ENCODE peak calls at places on chromosome 4, in six cellular contexts. P is AG04449, Q is Calu3, C is AG10803, K is spleen, D is GM13977. H is an unnamed sample.

GRCh38 chr4:139014391-139015268 is 951 bp upstream of the NOCT start:
- DNase-seq in Q (peak; percentile 41), P (peak; percentile 78), K (no peak), C (peak; percentile 95), D (peak; percentile 48), H (no peak)

GRCh38 chr4:121192500-121192899 is 28.4 kb upstream of the TNIP3 start:
- DNase-seq in Q (no peak), P (no peak), C (peak; percentile 55), D (peak; percentile 12), K (no peak), H (no peak)

GRCh38 chr4:184807797-184808718 is 17.7 kb downstream of the ACSL1 start:
- DNase-seq in C (peak; percentile 54), P (no peak), D (no peak), Q (no peak), K (no peak), H (no peak)

GRCh38 chr4:34193451-34194154 is 2050.7 kb downstream of the ARAP2 start:
- DNase-seq in K (no peak), Q (no peak), C (peak; percentile 40), D (no peak), P (no peak), H (no peak)

GRCh38 chr4:169070071-169070894 is 60.2 kb upstream of the CBR4 start:
- DNase-seq in P (peak; percentile 88), Q (peak; percentile 84), K (no peak), C (peak; percentile 90), D (no peak), H (peak; percentile 72)

GRCh38 chr4:95504488-95504887 is 44.3 kb downstream of the UNC5C start:
- DNase-seq in Q (no peak), P (no peak), K (no peak), C (no peak), D (no peak), H (no peak)

GRCh38 chr4:48804584-48805301 is 24.7 kb upstream of the FRYL start:
- DNase-seq in K (no peak), Q (no peak), D (no peak), C (no peak), P (no peak), H (no peak)

GRCh38 chr4:96175871-96176270 is 336.0 kb downstream of the PDHA2 start:
- DNase-seq in D (no peak), P (no peak), Q (no peak), K (no peak), C (no peak), H (no peak)

GRCh38 chr4:138182838-138183426 is 59.2 kb downstream of the SLC7A11 start:
- DNase-seq in P (peak; percentile 29), C (peak; percentile 67), K (no peak), D (peak; percentile 3), Q (peak; percentile 24), H (no peak)

GRCh38 chr4:95256108-95256835 is 292.5 kb downstream of the UNC5C start:
- DNase-seq in P (no peak), D (no peak), K (no peak), Q (no peak), C (no peak), H (no peak)

GRCh38 chr4:122652379-122652778 is 31.5 kb upstream of the IL21 start:
- DNase-seq in Q (peak; percentile 41), P (no peak), K (no peak), C (peak; percentile 77), D (peak; percentile 45), H (no peak)

GRCh38 chr4:167020410-167020809 is 213.9 kb downstream of the SPOCK3 start:
- DNase-seq in K (no peak), C (no peak), P (no peak), Q (peak; percentile 10), D (no peak), H (no peak)

GRCh38 chr4:47010347-47011188 is 17.2 kb upstream of the GABRA4 start:
- DNase-seq in K (no peak), P (no peak), C (no peak), D (no peak), Q (no peak), H (no peak)

GRCh38 chr4:38266616-38267015 is 306.4 kb downstream of the PTTG2 start:
- DNase-seq in P (no peak), D (peak; percentile 30), K (no peak), C (peak; percentile 46), Q (no peak), H (no peak)

GRCh38 chr4:34365891-34366290 is 1878.4 kb downstream of the ARAP2 start:
- DNase-seq in C (no peak), K (no peak), P (no peak), Q (no peak), D (no peak), H (no peak)

GRCh38 chr4:101345596-101346311 is 1.6 kb downstream of the PPP3CA start:
- DNase-seq in D (peak; percentile 73), K (peak; percentile 93), Q (peak; percentile 19), P (no peak), C (peak; percentile 47), H (peak; percentile 69)

GRCh38 chr4:7513731-7514130 is 79.0 kb upstream of the PSAPL1 start:
- DNase-seq in C (peak; percentile 38), D (no peak), K (no peak), P (peak; percentile 4), Q (peak; percentile 5), H (no peak)

GRCh38 chr4:23728393-23728792 is 161.5 kb downstream of the PPARGC1A start:
- DNase-seq in D (no peak), C (peak; percentile 96), Q (no peak), K (no peak), P (peak; percentile 87), H (no peak)

GRCh38 chr4:126451237-126451885 is 1136.6 kb downstream of the FAT4 start:
- DNase-seq in K (no peak), Q (no peak), C (peak; percentile 64), P (no peak), D (no peak), H (no peak)

GRCh38 chr4:74503580-74503979 is 58.6 kb downstream of the AREG start:
- DNase-seq in P (no peak), D (no peak), Q (no peak), C (peak; percentile 18), K (no peak), H (no peak)

GRCh38 chr4:26132858-26133257 is 188.0 kb upstream of the RBPJ start:
- DNase-seq in D (no peak), P (no peak), C (no peak), Q (no peak), K (no peak), H (no peak)
- TF ChIP-seq CTCF in D (peak; percentile 66), P (no peak), C (no peak), Q (no peak), K (no peak), H (no peak)

GRCh38 chr4:188781655-188782054 is 642.4 kb downstream of the TRIML1 start:
- DNase-seq in P (no peak), C (no peak), Q (peak; percentile 19), K (no peak), D (no peak), H (no peak)
- TF ChIP-seq CTCF in P (peak; percentile 46), C (peak; percentile 42), Q (peak; percentile 32), K (no peak), D (no peak), H (peak; percentile 66)

GRCh38 chr4:4836044-4836443 is 23.4 kb upstream of the MSX1 start:
- DNase-seq in Q (no peak), D (no peak), K (no peak), P (no peak), C (no peak), H (no peak)
- TF ChIP-seq CTCF in Q (no peak), D (no peak), K (no peak), P (no peak), C (no peak), H (peak; percentile 23)

GRCh38 chr4:55736605-55737183 is 82.9 kb upstream of the EXOC1L start:
- DNase-seq in P (no peak), C (no peak), D (peak; percentile 24), Q (no peak), K (no peak), H (no peak)
- TF ChIP-seq CTCF in P (no peak), C (peak; percentile 38), D (peak; percentile 40), Q (peak; percentile 27), K (peak; percentile 6), H (peak; percentile 73)

DNA sequence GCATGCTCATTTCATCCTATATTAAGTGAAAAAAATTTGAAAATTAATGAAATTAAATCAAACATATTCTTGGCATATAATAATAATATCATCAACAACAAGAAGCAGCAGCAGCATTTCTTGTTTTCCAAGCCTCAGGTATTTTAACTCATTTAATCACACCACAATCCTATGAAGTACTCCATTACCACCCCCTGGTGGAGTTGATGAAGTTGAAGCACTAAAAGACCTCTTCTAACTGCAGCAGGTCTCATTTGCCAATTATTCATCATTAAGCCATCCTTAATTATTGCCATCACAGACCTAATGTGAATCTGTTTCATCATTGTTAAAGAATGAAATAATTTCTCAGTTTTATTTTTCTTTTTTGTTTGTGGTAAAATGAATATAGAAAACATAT is 801.4 kb upstream of the GRID2 start:
- DNase-seq in D (peak; percentile 2), P (no peak), C (no peak), K (no peak), Q (peak; percentile 19), H (no peak)
- TF ChIP-seq CTCF in D (peak; percentile 18), P (no peak), C (no peak), K (no peak), Q (peak; percentile 31), H (peak; percentile 52)

GRCh38 chr4:102386966-102387365 is 41.7 kb upstream of the SLC39A8 start:
- DNase-seq in K (no peak), D (no peak), C (no peak), Q (no peak), P (no peak), H (no peak)

GRCh38 chr4:102392033-102392744 is 46.9 kb upstream of the SLC39A8 start:
- DNase-seq in K (no peak), D (no peak), C (no peak), Q (no peak), P (no peak), H (no peak)

GRCh38 chr4:102387552-102388150 is 42.4 kb upstream of the SLC39A8 start:
- DNase-seq in P (no peak), Q (no peak), D (no peak), C (no peak), K (no peak), H (no peak)

GRCh38 chr4:102388636-102389035 is 43.4 kb upstream of the SLC39A8 start:
- DNase-seq in K (no peak), P (no peak), C (no peak), Q (no peak), D (no peak), H (no peak)

GRCh38 chr4:102390438-102390837 is 45.2 kb upstream of the SLC39A8 start:
- DNase-seq in D (peak; percentile 9), C (no peak), P (no peak), K (no peak), Q (no peak), H (no peak)
- TF ChIP-seq CTCF in D (no peak), C (peak; percentile 6), P (no peak), K (no peak), Q (no peak), H (no peak)

DNA sequence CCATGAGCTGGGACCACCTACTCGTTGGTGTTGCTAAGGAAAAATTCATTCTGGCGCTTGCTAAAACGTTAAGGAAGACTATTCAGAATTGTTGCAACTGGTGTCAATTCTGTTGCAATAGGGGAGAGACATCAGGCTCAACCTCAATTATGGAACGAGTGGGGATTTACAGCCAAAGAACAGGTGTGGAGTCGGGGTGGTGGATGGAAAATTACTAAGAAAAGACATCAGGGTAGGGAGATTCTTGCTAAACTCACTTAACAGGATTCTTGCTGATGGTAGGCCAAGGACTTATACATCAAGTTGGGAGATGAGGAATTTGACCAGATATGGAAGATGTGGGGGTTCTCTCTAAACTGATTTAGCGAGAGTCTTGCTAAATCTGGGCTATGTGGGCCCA is 139.7 kb downstream of the TENM3 start:
- DNase-seq in Q (no peak), C (no peak), K (no peak), P (no peak), D (no peak), H (no peak)
- TF ChIP-seq CTCF in Q (no peak), C (no peak), K (no peak), P (no peak), D (no peak), H (no peak)

GRCh38 chr4:27194599-27194998 is 334.0 kb downstream of the STIM2 start:
- DNase-seq in Q (no peak), D (no peak), K (no peak), P (no peak), C (no peak), H (no peak)
- TF ChIP-seq CTCF in Q (no peak), D (no peak), K (no peak), P (no peak), C (no peak), H (no peak)